ENCODE peak calls at places on chromosomes 12 and 14, in four cellular contexts. I is K562, E is neural progenitor cell, Z is fibroblast of lung. Y is an unnamed sample.

GRCh38 chr14:38951451-38951850 is 151.6 kb downstream of the SEC23A start:
- DNase-seq in E (no peak), Z (peak), I (no peak), Y (peak)

GRCh38 chr12:71755146-71755892 is 656 bp downstream of the RAB21 start:
- DNase-seq in I (peak), Z (peak), E (peak), Y (no peak)

GRCh38 chr14:65334765-65335411 is 77.6 kb upstream of the FUT8 start:
- DNase-seq in Z (no peak), E (peak), I (no peak), Y (no peak)

GRCh38 chr14:31124197-31124596 is 83.4 kb downstream of the HECTD1 start:
- DNase-seq in I (no peak), Z (no peak), E (no peak), Y (no peak)

GRCh38 chr12:52394836-52395405 is 9.5 kb upstream of the KRT84 start:
- DNase-seq in E (no peak), Z (no peak), I (no peak), Y (no peak)

GRCh38 chr12:63995512-63995911 is 151.0 kb downstream of the SRGAP1 start:
- DNase-seq in E (no peak), I (no peak), Z (peak), Y (no peak)

GRCh38 chr12:68446896-68447806 is 115.0 kb upstream of the MDM1 start:
- DNase-seq in Z (no peak), I (no peak), E (peak), Y (no peak)

GRCh38 chr12:120118710-120119097 is 2.2 kb upstream of the RAB35 start:
- DNase-seq in Z (peak), I (no peak), E (no peak), Y (no peak)

GRCh38 chr14:87888136-87888999 is 104.6 kb downstream of the GALC start:
- DNase-seq in I (peak), E (peak), Z (no peak), Y (no peak)

GRCh38 chr14:62455446-62455845 is 589.8 kb downstream of the KCNH5 start:
- DNase-seq in I (no peak), Z (no peak), E (no peak), Y (no peak)

GRCh38 chr14:34906287-34906686 is 31.1 kb upstream of the BAZ1A start:
- DNase-seq in Z (no peak), I (no peak), E (no peak), Y (no peak)

GRCh38 chr14:92244805-92245204 is 78.2 kb upstream of the SLC24A4 start:
- DNase-seq in Z (no peak), I (no peak), E (no peak), Y (no peak)

GRCh38 chr14:90454041-90455000 is 57.5 kb downstream of the CALM1 start:
- DNase-seq in E (peak), I (peak), Z (peak), Y (peak)

GRCh38 chr14:100665518-100666032 is 61.1 kb upstream of the DLK1 start:
- DNase-seq in Z (peak), E (no peak), I (no peak), Y (no peak)

GRCh38 chr12:121786441-121786825 is 7.1 kb downstream of the RHOF start:
- DNase-seq in Z (peak), E (no peak), I (no peak), Y (no peak)

GRCh38 chr14:99982449-99983250 is 82.6 kb upstream of the EVL start:
- DNase-seq in Z (peak), I (peak), E (peak), Y (no peak)

GRCh38 chr14:104750658-104751057 is 2.3 kb upstream of the SIVA1 start:
- DNase-seq in Z (no peak), I (peak), E (no peak), Y (no peak)

GRCh38 chr12:19959353-19959752 is 409.0 kb upstream of the PDE3A start:
- DNase-seq in E (no peak), Z (peak), I (no peak), Y (no peak)

GRCh38 chr12:19953734-19954133 is 414.6 kb upstream of the PDE3A start:
- DNase-seq in E (no peak), Z (peak), I (no peak), Y (no peak)

GRCh38 chr12:19954163-19954562 is 414.2 kb upstream of the PDE3A start:
- DNase-seq in E (no peak), I (no peak), Z (no peak), Y (no peak)

GRCh38 chr12:19960527-19960926 is 407.8 kb upstream of the PDE3A start:
- DNase-seq in I (no peak), Z (no peak), E (no peak), Y (no peak)

GRCh38 chr12:19957578-19957977 is 410.8 kb upstream of the PDE3A start:
- DNase-seq in I (no peak), E (no peak), Z (no peak), Y (no peak)
- TF ChIP-seq CTCF in I (no peak), E (no peak), Z (no peak), Y (no peak)

DNA sequence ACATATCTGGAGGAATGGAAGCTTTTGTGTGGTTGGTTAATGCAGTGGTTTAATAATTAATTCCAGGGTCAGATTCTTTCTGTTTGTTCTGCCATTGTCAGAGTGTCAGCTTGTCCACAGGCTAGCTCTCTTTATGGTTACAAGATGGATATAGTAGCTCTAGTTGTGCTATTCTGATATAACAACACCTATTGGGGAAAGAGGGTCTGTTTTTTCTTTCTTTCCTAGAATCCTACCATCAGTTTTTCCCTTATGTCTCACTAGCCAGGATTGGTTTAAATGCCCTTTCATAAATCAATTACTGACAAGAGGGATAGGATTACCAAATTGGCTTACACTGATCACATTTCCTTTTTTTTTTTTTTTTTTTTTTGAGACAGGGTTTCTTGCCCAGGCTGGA is 27.8 kb downstream of the CNOT2 start:
- DNase-seq in Z (no peak), E (no peak), I (no peak), Y (no peak)
- H3K4me3 ChIP-seq in Z (no peak), E (no peak), I (no peak), Y (no peak)

GRCh38 chr12:54658306-54659264 is 10.4 kb upstream of the DCD start:
- DNase-seq in I (peak), Z (no peak), E (peak), Y (no peak)
- TF ChIP-seq CTCF in I (peak), Z (peak), E (peak), Y (peak)

GRCh38 chr12:56839489-56840442 is 76.6 kb downstream of the HSD17B6 start:
- DNase-seq in I (peak), E (peak), Z (peak), Y (no peak)

GRCh38 chr12:56838602-56839488 is 75.7 kb downstream of the HSD17B6 start:
- DNase-seq in E (no peak), I (no peak), Z (peak), Y (peak)

GRCh38 chr12:56834886-56835285 is 71.8 kb downstream of the HSD17B6 start:
- DNase-seq in I (no peak), Z (no peak), E (no peak), Y (no peak)

GRCh38 chr12:56836317-56836716 is 73.2 kb downstream of the HSD17B6 start:
- DNase-seq in E (no peak), I (no peak), Z (peak), Y (no peak)

GRCh38 chr12:56836800-56837663 is 73.9 kb downstream of the HSD17B6 start:
- DNase-seq in E (no peak), I (peak), Z (peak), Y (no peak)
- H3K4me3 ChIP-seq in E (no peak), I (no peak), Z (no peak), Y (no peak)

GRCh38 chr12:90008277-90008676 is 299.6 kb upstream of the ATP2B1 start:
- DNase-seq in I (no peak), E (no peak), Z (no peak), Y (no peak)

GRCh38 chr12:90015228-90015627 is 306.6 kb upstream of the ATP2B1 start:
- DNase-seq in E (no peak), Z (peak), I (no peak), Y (no peak)

GRCh38 chr12:90004319-90005074 is 295.9 kb upstream of the ATP2B1 start:
- DNase-seq in E (no peak), I (no peak), Z (no peak), Y (no peak)

GRCh38 chr12:90013409-90013808 is 304.8 kb upstream of the ATP2B1 start:
- DNase-seq in I (no peak), Z (no peak), E (peak), Y (no peak)

DNA sequence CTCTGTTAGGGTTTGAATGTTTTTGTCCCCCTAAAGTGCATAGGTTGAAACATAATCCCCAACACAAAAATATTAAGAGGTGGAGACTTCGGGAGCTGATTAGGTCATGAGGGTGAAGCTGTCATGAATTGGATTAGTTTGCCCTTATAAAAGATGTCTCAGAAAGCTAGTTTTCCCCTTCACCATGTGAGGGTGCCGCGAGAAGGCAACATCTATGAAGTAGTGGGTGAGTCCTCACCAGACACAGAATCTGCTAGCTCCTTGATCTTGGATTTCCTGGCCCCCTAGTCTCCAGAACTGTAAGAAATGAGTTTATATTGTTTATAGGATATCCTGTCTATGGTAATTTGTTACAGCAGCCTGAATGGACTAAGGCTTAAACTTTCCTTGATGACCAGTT is 301.5 kb upstream of the ATP2B1 start:
- DNase-seq in I (no peak), Z (no peak), E (peak), Y (no peak)
- TF ChIP-seq CTCF in I (no peak), Z (peak), E (peak), Y (no peak)

Y was measured in retinal pigment epithelial cell.